ENCODE peak calls at places on chromosome 11, in seven cellular contexts. V, C, A, I, S, B and L are unnamed samples.

GRCh38 chr11:65801153-65801987 is 14.5 kb downstream of the OVOL1 start:
- ATAC-seq in V (no peak), C (no peak), A (no peak), I (no peak), S (no peak), B (no peak), L (no peak)

GRCh38 chr11:65125197-65126056 is 3.3 kb downstream of the MRPL49 start:
- ATAC-seq in V (no peak), C (no peak), A (no peak), I (no peak), S (no peak), B (no peak), L (no peak)

GRCh38 chr11:61980783-61981541 is 13.5 kb upstream of the FTH1 start:
- ATAC-seq in V (no peak), C (no peak), A (peak), I (no peak), S (no peak), B (no peak), L (no peak)

GRCh38 chr11:31958086-31958735 is 132.7 kb upstream of the RCN1 start:
- ATAC-seq in V (peak), C (peak), A (peak), I (peak), S (peak), B (peak), L (peak)

GRCh38 chr11:119751281-119752060 is 22.5 kb upstream of the NECTIN1 start:
- ATAC-seq in V (peak), C (no peak), A (no peak), I (no peak), S (no peak), B (no peak), L (no peak)

GRCh38 chr11:76560219-76560618 is 110.3 kb downstream of the LRRC32 start:
- ATAC-seq in V (no peak), C (peak), A (no peak), I (no peak), S (peak), B (no peak), L (no peak)

GRCh38 chr11:59206635-59207034 is 6.1 kb downstream of the MPEG1 start:
- ATAC-seq in V (no peak), C (no peak), A (peak), I (peak), S (peak), B (peak), L (peak)

GRCh38 chr11:70877151-70877550 is 375.2 kb downstream of the SHANK2 start:
- ATAC-seq in V (no peak), C (no peak), A (no peak), I (no peak), S (no peak), B (no peak), L (no peak)

GRCh38 chr11:120249279-120250022 is 9.5 kb downstream of the POU2F3 start:
- ATAC-seq in V (no peak), C (no peak), A (no peak), I (no peak), S (no peak), B (no peak), L (no peak)

GRCh38 chr11:13288375-13289029 is 10.9 kb downstream of the BMAL1 start:
- ATAC-seq in V (no peak), C (no peak), A (no peak), I (no peak), S (peak), B (no peak), L (peak)

GRCh38 chr11:42085736-42086135 is 626.3 kb upstream of the LRRC4C start:
- ATAC-seq in V (no peak), C (no peak), A (no peak), I (no peak), S (no peak), B (no peak), L (no peak)

GRCh38 chr11:95296621-95297025 is 65.6 kb upstream of the SESN3 start:
- ATAC-seq in V (no peak), C (no peak), A (no peak), I (no peak), S (no peak), B (peak), L (no peak)

GRCh38 chr11:111775024-111775710 is 9.0 kb upstream of the PPP2R1B start:
- ATAC-seq in V (no peak), C (no peak), A (peak), I (peak), S (no peak), B (peak), L (no peak)

GRCh38 chr11:19952101-19952605 is 208.1 kb downstream of the DBX1 start:
- ATAC-seq in V (no peak), C (no peak), A (no peak), I (no peak), S (peak), B (no peak), L (peak)

GRCh38 chr11:86577663-86578636 is 94.5 kb downstream of the ME3 start:
- ATAC-seq in V (no peak), C (no peak), A (peak), I (peak), S (peak), B (peak), L (peak)

GRCh38 chr11:60841797-60842687 is at the start of gene CCDC86:
- ATAC-seq in V (peak), C (peak), A (peak), I (peak), S (peak), B (peak), L (peak)

GRCh38 chr11:15818132-15818842 is 538.1 kb downstream of the SOX6 start:
- ATAC-seq in V (no peak), C (no peak), A (peak), I (peak), S (no peak), B (no peak), L (no peak)

GRCh38 chr11:98600103-98600502 is 420.6 kb upstream of the CNTN5 start:
- ATAC-seq in V (no peak), C (no peak), A (no peak), I (no peak), S (no peak), B (no peak), L (no peak)

GRCh38 chr11:78932757-78933156 is 358.1 kb upstream of the NARS2 start:
- ATAC-seq in V (no peak), C (no peak), A (no peak), I (no peak), S (no peak), B (no peak), L (no peak)

GRCh38 chr11:35792846-35793192 is 130.2 kb downstream of the TRIM44 start:
- ATAC-seq in V (no peak), C (no peak), A (peak), I (no peak), S (no peak), B (no peak), L (no peak)

GRCh38 chr11:69752890-69753289 is 22.3 kb downstream of the FGF4 start:
- ATAC-seq in V (no peak), C (no peak), A (no peak), I (no peak), S (no peak), B (no peak), L (no peak)

GRCh38 chr11:115656041-115656440 is 151.8 kb upstream of the CADM1 start:
- ATAC-seq in V (no peak), C (no peak), A (no peak), I (no peak), S (no peak), B (no peak), L (no peak)

GRCh38 chr11:120254788-120255518 is 15.0 kb downstream of the POU2F3 start:
- ATAC-seq in V (no peak), C (no peak), A (no peak), I (no peak), S (no peak), B (no peak), L (no peak)

GRCh38 chr11:3213659-3214419 is 4.8 kb downstream of the MRGPRG start:
- ATAC-seq in V (no peak), C (no peak), A (no peak), I (no peak), S (no peak), B (no peak), L (no peak)

GRCh38 chr11:2526808-2527381 is 82.1 kb downstream of the KCNQ1 start:
- ATAC-seq in V (peak), C (no peak), A (peak), I (no peak), S (no peak), B (peak), L (no peak)

GRCh38 chr11:92130432-92130831 is 94.2 kb upstream of the FAT3 start:
- ATAC-seq in V (no peak), C (no peak), A (no peak), I (no peak), S (no peak), B (no peak), L (peak)

GRCh38 chr11:30412509-30412908 is 89.6 kb downstream of the ARL14EP start:
- ATAC-seq in V (no peak), C (no peak), A (no peak), I (no peak), S (no peak), B (no peak), L (no peak)

GRCh38 chr11:95660038-95660437 is 129.5 kb downstream of the FAM76B start:
- ATAC-seq in V (peak), C (no peak), A (no peak), I (no peak), S (no peak), B (no peak), L (no peak)

GRCh38 chr11:77039491-77040400 is 5.5 kb downstream of the B3GNT6 start:
- ATAC-seq in V (peak), C (peak), A (peak), I (peak), S (no peak), B (peak), L (peak)

GRCh38 chr11:113341388-113342165 is 27.2 kb downstream of the TTC12 start:
- ATAC-seq in V (no peak), C (no peak), A (peak), I (no peak), S (no peak), B (no peak), L (no peak)

GRCh38 chr11:10413268-10413667 is 41.8 kb upstream of the AMPD3 start:
- ATAC-seq in V (peak), C (no peak), A (peak), I (peak), S (peak), B (peak), L (peak)

GRCh38 chr11:80595011-80595410 is 1154.2 kb upstream of the TENM4 start:
- ATAC-seq in V (no peak), C (no peak), A (no peak), I (peak), S (no peak), B (peak), L (no peak)

GRCh38 chr11:3855808-3856491 is 486 bp downstream of the STIM1 start:
- ATAC-seq in V (no peak), C (no peak), A (peak), I (peak), S (peak), B (peak), L (peak)

GRCh38 chr11:119134389-119134978 is 13.1 kb downstream of the HINFP start:
- ATAC-seq in V (peak), C (no peak), A (peak), I (no peak), S (peak), B (peak), L (peak)